ENCODE peak calls at places on chromosomes 11 and 22, in ten cellular contexts. J is chondrocyte, I is upper lobe of left lung, H is GM13977, W is kidney epithelial cell, X is OCI-LY7, D is fibroblast of pulmonary artery, N is epithelial cell of esophagus, S is adrenal gland, T is colonic mucosa. G is an unnamed sample.

GRCh38 chr11:94769897-94770296 is 1.7 kb downstream of the AMOTL1 start:
- DNase-seq in J (no peak), I (peak; percentile 45), H (no peak), W (no peak), X (no peak), D (no peak), N (no peak), S (no peak), T (no peak), G (peak; percentile 70)

GRCh38 chr11:57474017-57474750 is 13.9 kb downstream of the RTN4RL2 start:
- DNase-seq in J (peak; percentile 61), I (no peak), H (no peak), W (no peak), X (no peak), D (no peak), N (no peak), S (no peak), T (no peak), G (no peak)

GRCh38 chr11:269146-269890 is 8.9 kb upstream of the NLRP6 start:
- DNase-seq in J (no peak), I (no peak), H (peak; percentile 76), W (no peak), X (peak; percentile 99), D (no peak), N (peak; percentile 71), S (no peak), T (peak; percentile 23), G (no peak)

GRCh38 chr11:1470681-1471611 is 15.6 kb downstream of the MOB2 start:
- DNase-seq in J (peak; percentile 89), I (no peak), H (no peak), W (no peak), X (no peak), D (no peak), N (no peak), S (no peak), T (no peak), G (no peak)

GRCh38 chr11:130421199-130421585 is 7.2 kb downstream of the ADAMTS8 start:
- DNase-seq in J (no peak), I (no peak), H (no peak), W (no peak), X (no peak), D (no peak), N (no peak), S (no peak), T (no peak), G (no peak)

GRCh38 chr11:11697796-11698195 is 76.0 kb upstream of the GALNT18 start:
- DNase-seq in J (no peak), I (no peak), H (no peak), W (no peak), X (no peak), D (no peak), N (no peak), S (no peak), T (no peak), G (no peak)

GRCh38 chr11:125175896-125176575 is 11.5 kb downstream of the PKNOX2 start:
- DNase-seq in J (no peak), I (no peak), H (no peak), W (no peak), X (no peak), D (no peak), N (no peak), S (no peak), T (no peak), G (peak; percentile 77)

GRCh38 chr11:13939952-13940610 is 22.4 kb upstream of the SPON1 start:
- DNase-seq in J (no peak), I (no peak), H (no peak), W (no peak), X (no peak), D (no peak), N (peak; percentile 86), S (no peak), T (no peak), G (no peak)

GRCh38 chr11:107956543-107956942 is 28.3 kb downstream of the RAB39A start:
- DNase-seq in J (no peak), I (no peak), H (no peak), W (no peak), X (no peak), D (no peak), N (no peak), S (no peak), T (no peak), G (no peak)

GRCh38 chr11:46560300-46561025 is 33.4 kb downstream of the AMBRA1 start:
- DNase-seq in J (no peak), I (no peak), H (peak; percentile 40), W (no peak), X (peak; percentile 59), D (peak; percentile 50), N (no peak), S (no peak), T (peak; percentile 53), G (no peak)

GRCh38 chr22:36455571-36456458 is 25.6 kb downstream of the TXN2 start:
- DNase-seq in J (no peak), I (peak; percentile 35), H (no peak), W (no peak), X (no peak), D (no peak), N (no peak), S (no peak), T (peak; percentile 60), G (no peak)

GRCh38 chr11:31417357-31417756 is 47.7 kb downstream of the DNAJC24 start:
- DNase-seq in J (no peak), I (no peak), H (no peak), W (no peak), X (no peak), D (no peak), N (no peak), S (no peak), T (no peak), G (no peak)

GRCh38 chr11:64284962-64285884 is at the start of gene GPR137:
- DNase-seq in J (no peak), I (peak; percentile 89), H (peak; percentile 97), W (no peak), X (peak; percentile 93), D (peak; percentile 64), N (peak; percentile 79), S (peak; percentile 78), T (peak; percentile 91), G (no peak)

GRCh38 chr11:2432171-2432621 is 12.1 kb downstream of the TRPM5 start:
- DNase-seq in J (peak; percentile 75), I (no peak), H (no peak), W (no peak), X (no peak), D (no peak), N (no peak), S (no peak), T (no peak), G (no peak)

GRCh38 chr11:29300441-29300840 is 716.4 kb downstream of the KCNA4 start:
- DNase-seq in J (no peak), I (no peak), H (no peak), W (no peak), X (no peak), D (peak; percentile 84), N (peak; percentile 65), S (no peak), T (no peak), G (no peak)

GRCh38 chr22:23670378-23671295 is 20.2 kb upstream of the RGL4 start:
- DNase-seq in J (peak; percentile 81), I (no peak), H (no peak), W (no peak), X (no peak), D (no peak), N (no peak), S (no peak), T (no peak), G (no peak)

DNA sequence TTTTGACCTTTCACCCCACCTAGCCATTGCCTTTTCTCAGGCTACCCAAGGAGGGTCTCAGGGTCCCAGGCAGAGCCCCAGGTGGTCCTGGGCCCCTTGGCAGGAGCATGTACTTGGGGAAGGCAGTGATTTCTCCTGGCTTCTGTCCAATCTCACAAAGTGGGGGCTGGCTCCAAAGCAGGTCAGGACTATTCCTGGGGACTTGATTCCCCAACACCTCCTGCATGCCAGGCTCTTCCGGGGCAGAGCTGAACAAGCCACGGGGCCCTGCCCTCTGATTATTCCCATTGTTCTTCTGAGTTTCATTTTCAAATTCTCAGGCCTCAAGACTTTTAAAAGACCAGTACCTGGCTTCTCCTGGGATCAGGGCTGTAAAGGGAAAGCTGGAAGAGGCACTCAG is 1.5 kb upstream of the TCF20 start:
- DNase-seq in J (peak; percentile 13), I (no peak), H (no peak), W (no peak), X (no peak), D (no peak), N (no peak), S (no peak), T (no peak), G (no peak)
- TF ChIP-seq CTCF in J (no peak), I (no peak), H (no peak), W (no peak), X (no peak), D (no peak), N (no peak), S (no peak), T (no peak), G (no peak)

GRCh38 chr22:32444068-32444467 is 20.2 kb downstream of the BPIFC start:
- DNase-seq in J (no peak), I (no peak), H (peak; percentile 31), W (no peak), X (peak; percentile 27), D (peak; percentile 4), N (peak; percentile 66), S (no peak), T (no peak), G (no peak)
- TF ChIP-seq CTCF in J (peak; percentile 56), I (no peak), H (peak; percentile 34), W (no peak), X (peak; percentile 56), D (peak; percentile 11), N (peak; percentile 62), S (no peak), T (no peak), G (no peak)

GRCh38 chr11:37442576-37442975 is 844.5 kb upstream of the RAG2 start:
- DNase-seq in J (no peak), I (no peak), H (no peak), W (no peak), X (no peak), D (no peak), N (no peak), S (no peak), T (no peak), G (no peak)
- TF ChIP-seq CTCF in J (no peak), I (no peak), H (no peak), W (no peak), X (no peak), D (no peak), N (no peak), S (no peak), T (no peak), G (no peak)

DNA sequence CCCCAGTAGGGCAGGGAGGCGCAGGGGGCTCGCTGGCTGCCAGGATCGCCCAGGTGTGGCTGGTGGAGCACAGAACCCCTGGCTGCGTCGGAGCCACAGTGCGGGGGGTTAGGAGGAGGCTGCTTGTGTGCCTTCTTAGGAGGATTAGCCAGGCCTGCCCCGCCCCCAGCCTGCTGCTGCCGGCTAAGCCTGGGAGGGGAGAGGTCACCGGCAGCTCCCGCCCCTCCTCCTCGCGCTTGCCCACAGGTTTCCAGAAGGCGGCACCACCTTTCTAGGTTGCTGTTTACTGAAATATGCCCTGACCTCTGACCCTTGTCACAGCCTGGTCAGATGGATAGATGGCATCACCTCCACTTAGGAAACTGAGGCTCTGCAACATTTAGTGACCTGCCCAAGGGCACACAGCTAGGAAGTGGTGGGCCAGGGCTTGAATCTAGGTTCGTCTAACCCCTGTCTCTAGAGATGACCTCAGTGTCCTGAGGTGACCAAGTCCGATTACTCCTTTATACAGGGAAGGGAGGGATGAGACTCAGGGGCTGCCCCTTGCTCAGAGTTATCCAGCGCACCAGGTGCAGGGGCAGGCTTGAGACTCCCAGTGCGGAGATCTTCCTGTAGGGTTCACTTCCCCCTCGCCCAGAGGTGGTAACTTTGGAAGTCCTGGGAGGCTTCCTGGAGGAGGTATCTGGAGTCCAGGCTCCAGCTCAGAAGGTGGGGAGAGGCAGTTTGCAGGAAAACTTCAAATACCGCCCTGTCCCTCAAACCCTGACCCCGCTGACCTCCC is 44.0 kb downstream of the MYO7A start:
- DNase-seq in J (peak; percentile 73), I (no peak), H (no peak), W (no peak), X (no peak), D (no peak), N (no peak), S (no peak), T (no peak), G (no peak)
- TF ChIP-seq CTCF in J (no peak), I (no peak), H (no peak), W (no peak), X (no peak), D (no peak), N (no peak), S (no peak), T (no peak), G (no peak)

G was measured in ascending aorta.